ENCODE peak calls at places on chromosomes 5 and 9, in six cellular contexts. B is PC-3; O is CD8-positive, alpha-beta T cell; I is dorsolateral prefrontal cortex; V is Panc1; S is HFFc6. N is an unnamed sample.

GRCh38 chr9:121686930-121687541 is 35.6 kb downstream of the DAB2IP start:
- DNase-seq in S (peak; percentile 45), I (peak; percentile 84), O (peak; percentile 68), V (peak; percentile 42), B (peak; percentile 71), N (peak; percentile 57)

GRCh38 chr5:91345466-91345865 is 37.7 kb downstream of the ARRDC3 start:
- DNase-seq in I (no peak), B (no peak), O (no peak), V (no peak), S (no peak), N (no peak)

GRCh38 chr5:108637110-108637509 is 110.6 kb upstream of the FER start:
- DNase-seq in S (no peak), V (no peak), I (no peak), B (peak; percentile 74), O (no peak), N (no peak)

GRCh38 chr9:4866239-4866969 is 73.7 kb downstream of the RCL1 start:
- DNase-seq in I (no peak), O (no peak), S (peak; percentile 25), V (no peak), B (peak; percentile 73), N (no peak)

GRCh38 chr5:32014345-32014744 is 159.8 kb downstream of the GOLPH3 start:
- DNase-seq in V (no peak), I (no peak), B (no peak), S (no peak), O (no peak), N (no peak)

GRCh38 chr9:108182950-108183381 is 672.8 kb downstream of the ACTL7B start:
- DNase-seq in S (no peak), V (no peak), O (no peak), B (peak; percentile 35), I (no peak), N (no peak)

GRCh38 chr5:10330511-10331105 is 22.9 kb upstream of the MARCHF6 start:
- DNase-seq in S (no peak), O (peak; percentile 37), I (no peak), B (no peak), V (no peak), N (no peak)

GRCh38 chr5:56328753-56329560 is 95.8 kb upstream of the ANKRD55 start:
- DNase-seq in B (peak; percentile 67), O (no peak), V (no peak), S (no peak), I (no peak), N (no peak)

GRCh38 chr5:76807296-76807695 is 11.5 kb upstream of the F2RL1 start:
- DNase-seq in I (no peak), B (peak; percentile 66), V (no peak), S (peak; percentile 79), O (no peak), N (no peak)

GRCh38 chr9:1530681-1531080 is 480.5 kb downstream of the DMRT2 start:
- DNase-seq in O (no peak), I (no peak), V (no peak), B (no peak), S (no peak), N (no peak)

GRCh38 chr5:130964238-130965192 is 200.5 kb downstream of the HINT1 start:
- DNase-seq in I (no peak), S (no peak), B (peak; percentile 59), O (no peak), V (no peak), N (no peak)

GRCh38 chr9:83315649-83316048 is 222.6 kb downstream of the FRMD3 start:
- DNase-seq in O (no peak), V (no peak), B (no peak), I (no peak), S (no peak), N (no peak)

GRCh38 chr9:126228779-126229444 is 97.7 kb upstream of the MVB12B start:
- DNase-seq in S (peak; percentile 41), V (peak; percentile 36), O (peak; percentile 79), B (peak; percentile 72), I (peak; percentile 86), N (peak; percentile 62)

GRCh38 chr9:121718063-121718462 is 66.6 kb downstream of the DAB2IP start:
- DNase-seq in S (peak; percentile 54), O (no peak), V (no peak), B (no peak), I (peak; percentile 73), N (no peak)

GRCh38 chr5:43156388-43156787 is 35.6 kb upstream of the NIM1K start:
- DNase-seq in V (no peak), I (no peak), O (no peak), S (no peak), B (no peak), N (no peak)

GRCh38 chr5:173500213-173500560 is 116.3 kb downstream of the BOD1 start:
- DNase-seq in I (no peak), O (no peak), B (no peak), V (no peak), S (no peak), N (no peak)

GRCh38 chr9:125878241-125878640 is 131.1 kb downstream of the PBX3 start:
- DNase-seq in B (no peak), S (no peak), V (no peak), O (no peak), I (no peak), N (no peak)

GRCh38 chr9:114799925-114800324 is 5.9 kb downstream of the TNFSF15 start:
- DNase-seq in V (no peak), B (no peak), I (no peak), S (no peak), O (no peak), N (no peak)

GRCh38 chr5:118451697-118452247 is 536.6 kb downstream of the DTWD2 start:
- DNase-seq in S (no peak), B (no peak), O (no peak), V (no peak), I (no peak), N (no peak)

GRCh38 chr9:92276223-92277007 is 17.1 kb downstream of the IARS1 start:
- DNase-seq in B (no peak), I (no peak), V (no peak), O (no peak), S (no peak), N (no peak)

GRCh38 chr5:177594071-177594470 is 2.1 kb downstream of the TMED9 start:
- DNase-seq in V (no peak), S (no peak), O (no peak), I (no peak), B (no peak), N (no peak)

GRCh38 chr5:107542831-107543231 is 127.9 kb downstream of the EFNA5 start:
- DNase-seq in B (peak; percentile 68), O (no peak), I (no peak), S (no peak), V (no peak), N (no peak)

GRCh38 chr9:91100878-91101450 is 260.8 kb downstream of the AUH start:
- DNase-seq in I (no peak), V (no peak), O (no peak), S (no peak), B (no peak), N (no peak)

GRCh38 chr9:124054671-124055212 is 43.2 kb downstream of the LHX2 start:
- DNase-seq in B (peak; percentile 84), I (no peak), V (no peak), S (peak; percentile 88), O (no peak), N (no peak)
- TF ChIP-seq CTCF in B (peak; percentile 23), I (no peak), V (no peak), S (peak; percentile 25), O (no peak), N (no peak)

GRCh38 chr9:37382161-37382981 is 40.1 kb upstream of the GRHPR start:
- DNase-seq in I (no peak), V (no peak), O (no peak), B (no peak), S (no peak), N (no peak)

GRCh38 chr9:37378613-37379004 is 43.9 kb upstream of the GRHPR start:
- DNase-seq in B (no peak), I (no peak), V (no peak), S (no peak), O (no peak), N (no peak)

GRCh38 chr9:37381094-37381741 is 41.3 kb upstream of the GRHPR start:
- DNase-seq in B (no peak), O (no peak), V (no peak), I (no peak), S (no peak), N (no peak)

GRCh38 chr9:37379835-37380234 is 42.7 kb upstream of the GRHPR start:
- DNase-seq in S (no peak), V (no peak), I (no peak), O (no peak), B (no peak), N (no peak)

GRCh38 chr9:37380570-37380969 is 41.9 kb upstream of the GRHPR start:
- DNase-seq in I (no peak), O (no peak), V (no peak), S (no peak), B (no peak), N (no peak)
- TF ChIP-seq CTCF in I (no peak), O (no peak), V (no peak), S (no peak), B (no peak), N (no peak)

DNA sequence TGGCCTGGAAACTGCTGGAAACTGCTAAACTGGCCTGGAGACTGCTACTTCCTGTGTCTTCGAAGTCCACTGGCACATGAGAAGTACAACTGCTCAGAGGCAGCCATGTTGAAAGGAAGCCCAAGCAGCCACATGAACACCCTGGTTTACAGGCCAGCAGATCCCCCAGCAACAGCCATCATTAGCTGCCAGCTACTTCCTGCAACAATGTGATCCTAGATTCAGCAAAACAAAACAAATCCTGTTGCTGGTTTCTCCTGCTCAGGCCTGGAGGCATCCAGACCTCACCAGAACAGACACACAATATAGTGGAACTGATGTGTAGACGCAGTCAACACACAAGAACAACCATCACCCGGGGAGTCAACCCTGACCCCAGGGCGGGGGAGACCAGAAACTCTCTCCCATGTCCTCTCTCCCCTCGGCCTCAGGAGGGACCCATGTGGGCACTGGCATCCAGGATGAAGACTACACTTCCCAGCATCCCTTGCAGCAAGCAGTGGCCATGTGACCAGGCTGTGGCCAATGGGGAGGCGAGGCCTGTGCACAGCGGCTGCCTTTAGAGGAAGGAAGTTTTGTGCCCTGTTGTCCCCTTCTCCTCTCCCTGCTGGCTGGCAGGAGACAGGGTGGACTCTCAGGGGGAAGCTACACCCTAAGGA is 9.2 kb upstream of the LCN15 start:
- DNase-seq in V (no peak), I (peak; percentile 63), B (peak; percentile 25), S (no peak), O (no peak), N (no peak)
- TF ChIP-seq CTCF in V (no peak), I (no peak), B (no peak), S (no peak), O (no peak), N (no peak)

DNA sequence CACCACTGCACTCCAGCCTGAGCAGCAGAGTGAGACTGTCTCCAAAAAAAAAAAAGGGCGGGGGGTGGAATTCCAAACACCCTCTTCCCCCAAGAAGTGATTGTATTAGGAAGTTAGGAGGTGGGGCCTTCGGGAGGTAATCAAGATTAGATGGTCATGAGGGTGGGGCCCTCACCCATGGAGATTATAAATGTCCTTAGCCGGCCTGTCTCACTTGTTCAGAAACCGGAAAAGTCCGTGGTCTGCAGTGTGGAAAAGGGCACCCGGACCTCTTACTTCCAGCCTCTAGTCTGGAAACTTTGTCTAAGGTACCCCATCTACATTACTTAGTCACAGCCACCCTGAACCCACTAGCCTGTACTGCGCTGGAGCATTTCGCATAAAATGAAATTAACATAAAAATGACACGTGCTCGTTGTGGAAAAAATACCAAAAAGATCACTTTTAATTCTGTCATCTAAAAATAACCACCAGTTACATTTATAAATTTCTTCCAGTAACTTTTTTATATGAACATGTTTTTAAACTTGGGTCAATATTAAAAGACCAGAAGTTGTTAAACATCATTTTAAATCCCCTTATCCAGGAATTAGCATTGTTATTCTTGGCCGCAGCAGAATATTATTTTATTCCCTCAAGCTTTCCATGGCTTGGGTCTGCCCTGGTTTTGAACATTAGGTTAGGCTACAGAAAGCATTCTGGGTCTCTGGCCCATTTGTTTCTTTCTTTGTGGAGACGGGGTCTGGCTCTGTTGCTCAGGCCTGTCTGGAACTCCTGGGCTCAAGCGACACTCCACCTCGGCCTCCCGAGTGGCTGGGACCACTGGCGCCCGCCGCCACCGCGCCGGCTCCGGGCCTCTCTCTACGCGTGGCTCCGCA is 1.1 kb upstream of the CKS2 start:
- DNase-seq in I (no peak), B (no peak), V (no peak), O (no peak), S (no peak), N (no peak)
- TF ChIP-seq CTCF in I (no peak), B (no peak), V (no peak), O (no peak), S (no peak), N (no peak)